ENCODE peak calls at places on chromosomes 12 and 14, in eight cellular contexts. G is neural progenitor cell, R is GM23338, C is PC-3, U is IMR-90, Z is fibroblast of lung, F is mammary epithelial cell, Y is hepatocyte. J is an unnamed sample. For H4K20me1, the result is how much of the 10 kb centered on the place peaks cover.

GRCh38 chr14:61091657-61092273 is 110.7 kb downstream of the SLC38A6 start:
- DNase-seq in Y (no peak), F (no peak), U (no peak), C (no peak), G (no peak), Z (peak), R (no peak), J (no peak)

GRCh38 chr12:26822051-26822450 is 10.9 kb downstream of the ITPR2 start:
- DNase-seq in C (peak), Y (no peak), R (no peak), G (no peak), Z (no peak), U (no peak), F (no peak), J (no peak)

GRCh38 chr14:64861916-64862315 is 17.8 kb downstream of the SPTB start:
- DNase-seq in Y (no peak), R (peak), F (no peak), G (peak), Z (no peak), U (no peak), C (no peak), J (no peak)

GRCh38 chr12:121018860-121019259 is 2.6 kb upstream of the C12orf43 start:
- DNase-seq in C (no peak), R (no peak), F (no peak), Y (no peak), U (no peak), Z (no peak), G (no peak), J (no peak)

GRCh38 chr12:51371295-51371953 is 19.8 kb downstream of the GALNT6 start:
- DNase-seq in U (peak), Y (peak), R (peak), Z (peak), G (peak), C (peak), F (peak), J (peak)

GRCh38 chr14:77554207-77554606 is 55.6 kb upstream of the ISM2 start:
- DNase-seq in G (no peak), Z (no peak), R (no peak), Y (no peak), U (no peak), F (no peak), C (no peak), J (no peak)

GRCh38 chr12:78797201-78797931 is 67.2 kb upstream of the SYT1 start:
- DNase-seq in Z (peak), F (peak), G (no peak), C (peak), R (no peak), Y (no peak), U (peak), J (no peak)

GRCh38 chr12:20127401-20127800 is 240.9 kb upstream of the PDE3A start:
- DNase-seq in F (no peak), Y (no peak), Z (peak), G (no peak), C (peak), R (no peak), U (no peak), J (no peak)

GRCh38 chr14:56119221-56119967 is 1.2 kb downstream of the PELI2 start:
- DNase-seq in C (no peak), F (no peak), R (peak), U (peak), Y (peak), G (peak), Z (peak), J (peak)

GRCh38 chr12:129887047-129887568 is 16.7 kb downstream of the TMEM132D start:
- DNase-seq in Z (no peak), G (no peak), C (peak), R (no peak), U (no peak), Y (peak), F (no peak), J (no peak)

GRCh38 chr14:24690492-24690891 is 56.5 kb upstream of the GZMB start:
- DNase-seq in Y (no peak), R (peak), G (peak), Z (no peak), U (no peak), F (no peak), C (no peak), J (no peak)

GRCh38 chr14:101405171-101405883 is 156.0 kb upstream of the DIO3 start:
- DNase-seq in G (no peak), Y (peak), F (no peak), Z (peak), U (peak), R (no peak), C (peak), J (peak)

GRCh38 chr12:11729008-11729407 is 79.5 kb downstream of the ETV6 start:
- DNase-seq in F (peak), Y (no peak), Z (no peak), R (no peak), G (no peak), C (peak), U (no peak), J (no peak)

GRCh38 chr14:33737446-33737845 is 213.4 kb downstream of the EGLN3 start:
- DNase-seq in C (peak), G (no peak), Y (no peak), F (peak), Z (peak), R (no peak), U (no peak), J (no peak)

GRCh38 chr12:26696613-26697092 is 136.3 kb downstream of the ITPR2 start:
- DNase-seq in F (no peak), R (no peak), U (peak), G (no peak), Z (peak), C (no peak), Y (no peak), J (no peak)

GRCh38 chr14:21168055-21168454 is 12.2 kb upstream of the OR5AU1 start:
- DNase-seq in U (peak), R (no peak), Z (no peak), C (no peak), F (peak), G (no peak), Y (no peak), J (no peak)

GRCh38 chr12:31922341-31923062 is 36.7 kb upstream of the RESF1 start:
- DNase-seq in C (peak), Z (peak), G (no peak), U (peak), R (peak), F (peak), Y (no peak), J (no peak)

GRCh38 chr12:131829351-131829794 is 1.2 kb downstream of the MMP17 start:
- DNase-seq in Y (peak), G (peak), U (no peak), F (peak), R (no peak), Z (peak), C (peak), J (peak)

GRCh38 chr12:52185400-52185967 is 6.3 kb downstream of the KRT80 start:
- DNase-seq in G (no peak), Y (no peak), U (no peak), C (no peak), R (no peak), F (no peak), Z (no peak), J (peak)

GRCh38 chr14:53951661-53952265 is 4.9 kb downstream of the BMP4 start:
- DNase-seq in Y (peak), F (no peak), R (peak), U (no peak), Z (peak), G (peak), C (peak), J (no peak)

GRCh38 chr12:580813-581212 is 82.4 kb downstream of the NINJ2 start:
- DNase-seq in R (no peak), G (no peak), U (no peak), F (no peak), Z (no peak), C (no peak), Y (no peak), J (no peak)

GRCh38 chr14:94372021-94372605 is 16.3 kb downstream of the SERPINA1 start:
- DNase-seq in Z (no peak), F (no peak), Y (no peak), R (peak), C (no peak), U (no peak), G (peak), J (no peak)

GRCh38 chr12:113684053-113684907 is 212.6 kb upstream of the LHX5 start:
- DNase-seq in F (no peak), Y (no peak), U (peak), R (peak), Z (no peak), C (peak), G (peak), J (no peak)

GRCh38 chr14:94027566-94028449 is 1.7 kb downstream of the OTUB2 start:
- DNase-seq in G (no peak), R (no peak), Z (no peak), C (peak), Y (no peak), F (peak), U (no peak), J (no peak)

GRCh38 chr14:68786491-68787234 is 6.2 kb downstream of the ZFP36L1 start:
- DNase-seq in F (peak), G (peak), R (peak), Y (peak), U (peak), C (peak), Z (peak), J (peak)

GRCh38 chr12:93183940-93184663 is 193.6 kb upstream of the NUDT4 start:
- DNase-seq in R (no peak), U (no peak), Z (peak), C (no peak), F (no peak), Y (no peak), G (no peak), J (no peak)

GRCh38 chr12:43396671-43397070 is 155.3 kb downstream of the ADAMTS20 start:
- DNase-seq in C (no peak), G (no peak), U (no peak), Y (no peak), Z (no peak), R (no peak), F (no peak), J (no peak)

GRCh38 chr12:112183591-112184021 is 58.2 kb downstream of the TRAFD1 start:
- DNase-seq in G (no peak), R (no peak), U (no peak), C (no peak), Z (no peak), F (peak), Y (no peak), J (no peak)

GRCh38 chr12:113942209-113942608 is 23.9 kb downstream of the RBM19 start:
- DNase-seq in G (no peak), C (no peak), Z (no peak), U (no peak), Y (no peak), R (no peak), F (no peak), J (peak)

GRCh38 chr12:57175428-57176138 is 28.2 kb upstream of the LRP1-AS start:
- DNase-seq in Y (peak), G (peak), R (peak), U (peak), C (peak), F (peak), Z (peak), J (peak)

GRCh38 chr14:87725318-87725717 is 267.7 kb downstream of the GALC start:
- DNase-seq in G (no peak), F (no peak), C (no peak), R (no peak), Z (no peak), U (no peak), Y (no peak), J (no peak)
- H3K4me3 ChIP-seq in G (no peak), F (no peak), C (no peak), R (no peak), Z (no peak), U (no peak), Y (no peak), J (no peak)

GRCh38 chr14:73768107-73768506 is 53.9 kb upstream of the PNMA1 start:
- DNase-seq in U (no peak), Z (no peak), C (no peak), Y (no peak), F (no peak), R (no peak), G (no peak), J (no peak)
- H4K20me1 ChIP-seq in U (half or more), Z (under half), C (under half), Y (under half), F (under half), R (under half), G (under half), J (half or more)

GRCh38 chr12:124516850-124517249 is 50.6 kb downstream of the NCOR2 start:
- DNase-seq in F (no peak), R (no peak), C (no peak), U (no peak), G (no peak), Y (no peak), Z (no peak), J (no peak)

GRCh38 chr12:124515981-124516380 is 51.4 kb downstream of the NCOR2 start:
- DNase-seq in R (no peak), C (no peak), Y (no peak), G (no peak), F (no peak), Z (no peak), U (no peak), J (no peak)

GRCh38 chr12:124518051-124518932 is 49.1 kb downstream of the NCOR2 start:
- DNase-seq in C (peak), G (peak), U (peak), F (peak), Y (peak), Z (peak), R (no peak), J (peak)

GRCh38 chr12:124514996-124515932 is 52.1 kb downstream of the NCOR2 start:
- DNase-seq in C (no peak), U (no peak), Z (no peak), F (no peak), R (no peak), G (no peak), Y (no peak), J (no peak)

GRCh38 chr12:124517260-124518050 is 50.0 kb downstream of the NCOR2 start:
- DNase-seq in G (no peak), C (peak), Y (peak), R (no peak), F (peak), U (peak), Z (peak), J (peak)
- H3K4me2 ChIP-seq in G (peak), C (peak), Y (peak), R (no peak), F (peak), U (peak), Z (peak), J (peak)

DNA sequence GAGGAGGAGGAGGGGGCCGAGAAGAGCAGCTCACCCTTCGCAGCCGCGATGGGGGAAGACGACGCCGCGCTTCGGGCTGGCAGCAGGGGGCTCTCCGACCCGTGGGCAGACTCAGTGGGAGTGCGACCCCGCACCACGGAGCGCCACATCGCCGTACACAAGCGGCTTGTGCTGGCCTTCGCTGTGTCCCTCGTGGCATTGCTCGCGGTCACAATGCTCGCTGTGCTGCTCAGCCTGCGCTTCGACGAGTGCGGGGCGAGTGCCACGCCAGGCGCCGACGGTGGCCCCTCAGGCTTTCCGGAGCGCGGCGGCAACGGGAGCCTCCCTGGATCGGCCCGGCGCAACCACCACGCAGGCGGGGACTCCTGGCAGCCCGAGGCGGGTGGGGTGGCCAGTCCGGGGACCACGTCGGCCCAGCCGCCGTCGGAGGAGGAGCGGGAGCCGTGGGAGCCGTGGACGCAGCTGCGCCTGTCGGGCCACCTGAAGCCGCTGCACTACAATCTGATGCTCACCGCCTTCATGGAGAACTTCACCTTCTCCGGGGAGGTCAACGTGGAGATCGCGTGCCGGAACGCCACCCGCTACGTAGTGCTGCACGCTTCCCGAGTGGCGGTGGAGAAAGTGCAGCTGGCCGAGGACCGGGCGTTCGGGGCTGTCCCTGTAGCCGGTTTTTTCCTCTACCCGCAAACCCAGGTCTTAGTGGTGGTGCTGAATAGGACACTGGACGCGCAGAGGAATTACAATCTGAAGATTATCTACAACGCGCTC is 745 bp downstream of the TRHDE start:
- DNase-seq in U (peak), G (peak), Z (peak), R (peak), C (peak), F (peak), Y (peak), J (peak)
- H3K4me3 ChIP-seq in U (peak), G (peak), Z (peak), R (peak), C (peak), F (peak), Y (peak), J (peak)

GRCh38 chr14:72999316-72999715 is 27.6 kb downstream of the ZFYVE1 start:
- DNase-seq in Z (no peak), C (no peak), U (no peak), G (no peak), Y (no peak), R (no peak), F (no peak), J (no peak)
- H4K20me1 ChIP-seq in Z (under half), C (under half), U (under half), G (under half), Y (under half), R (under half), F (under half), J (under half)

DNA sequence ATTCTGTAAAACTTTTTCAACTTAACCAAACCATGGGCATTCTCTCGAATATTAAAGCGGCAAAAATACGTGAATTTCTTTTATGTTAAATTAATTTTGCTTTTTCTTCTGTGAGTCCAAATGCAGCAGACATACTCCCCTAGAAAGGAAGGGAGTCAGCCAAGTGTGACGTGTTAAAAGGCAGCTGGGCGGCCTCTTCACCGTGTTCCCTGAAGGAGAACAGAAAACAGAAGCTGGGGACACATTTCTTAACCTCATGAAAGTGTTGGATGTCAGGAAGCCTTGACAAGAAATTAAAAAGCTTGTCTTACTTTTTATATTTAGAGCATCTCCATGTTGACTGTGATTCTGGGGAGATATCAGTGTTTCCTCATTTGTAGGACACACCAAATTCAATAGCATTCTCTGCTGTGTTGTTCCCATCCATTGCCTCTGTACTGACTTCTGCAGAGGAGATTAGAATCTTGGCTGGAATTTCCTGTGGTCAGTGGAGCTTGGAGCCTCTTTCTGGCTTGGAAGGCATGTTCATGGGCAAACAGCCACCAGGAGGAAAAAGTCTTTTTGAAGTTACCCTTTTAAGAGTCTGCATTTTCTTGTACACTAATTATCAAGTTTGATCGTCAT is 93.7 kb downstream of the RMST start:
- DNase-seq in G (peak), U (no peak), Z (peak), C (peak), Y (peak), F (peak), R (peak), J (peak)
- H3K4me2 ChIP-seq in G (peak), U (no peak), Z (no peak), C (peak), Y (peak), F (peak), R (no peak), J (no peak)

GRCh38 chr14:51848120-51848519 is 12.3 kb upstream of the GNG2 start:
- DNase-seq in C (no peak), G (no peak), Z (no peak), R (no peak), U (no peak), Y (no peak), F (peak), J (no peak)
- H3K4me3 ChIP-seq in C (no peak), G (no peak), Z (no peak), R (no peak), U (no peak), Y (no peak), F (no peak), J (no peak)

GRCh38 chr12:116145451-116145850 is 132.0 kb downstream of the MED13L start:
- DNase-seq in Z (no peak), Y (no peak), G (no peak), F (no peak), R (no peak), C (no peak), U (no peak), J (no peak)
- H4K20me1 ChIP-seq in Z (under half), Y (half or more), G (half or more), F (under half), R (under half), C (half or more), U (half or more), J (half or more)

GRCh38 chr12:85448031-85448430 is 168.0 kb downstream of the ALX1 start:
- DNase-seq in F (no peak), Y (no peak), G (no peak), R (no peak), U (no peak), Z (no peak), C (no peak), J (no peak)

GRCh38 chr12:85441025-85441424 is 161.0 kb downstream of the ALX1 start:
- DNase-seq in C (no peak), R (no peak), G (no peak), Z (no peak), U (no peak), F (no peak), Y (no peak), J (no peak)

GRCh38 chr12:85448548-85449139 is 168.6 kb downstream of the ALX1 start:
- DNase-seq in R (no peak), F (no peak), U (peak), G (no peak), Z (peak), C (peak), Y (peak), J (no peak)

GRCh38 chr12:85441740-85442139 is 161.7 kb downstream of the ALX1 start:
- DNase-seq in R (no peak), U (peak), F (no peak), C (peak), Y (peak), Z (peak), G (peak), J (no peak)

GRCh38 chr12:85445060-85445938 is 165.3 kb downstream of the ALX1 start:
- DNase-seq in Z (no peak), G (peak), U (no peak), C (no peak), F (no peak), Y (peak), R (no peak), J (peak)
- H3K4me2 ChIP-seq in Z (no peak), G (no peak), U (no peak), C (no peak), F (no peak), Y (peak), R (no peak), J (no peak)

GRCh38 chr14:92323916-92324818 is 1.2 kb downstream of the SLC24A4 start:
- DNase-seq in R (peak), G (peak), C (no peak), F (peak), U (no peak), Y (no peak), Z (no peak), J (no peak)
- H3K4me3 ChIP-seq in R (peak), G (peak), C (no peak), F (no peak), U (no peak), Y (no peak), Z (no peak), J (no peak)